ENCODE peak calls at places on chromosome 2, in eight cellular contexts. A, X, S, T, P, K, V and I are unnamed samples.
A peak's percentile ranks its signal among the peaks of the same experiment; 100 is the strongest.

GRCh38 chr2:173249661-173250641 is 104.7 kb upstream of the CDCA7 start:
- DNase-seq in P (no peak), A (no peak), S (no peak), K (no peak), V (no peak), T (no peak), X (no peak), I (no peak)

GRCh38 chr2:603869-604268 is 73.3 kb downstream of the TMEM18 start:
- DNase-seq in K (no peak), P (no peak), T (no peak), X (no peak), V (peak; percentile 80), S (no peak), A (no peak), I (no peak)

GRCh38 chr2:3035385-3036050 is 342.1 kb downstream of the EIPR1 start:
- DNase-seq in V (no peak), K (no peak), X (no peak), A (no peak), S (no peak), T (no peak), P (no peak), I (no peak)

GRCh38 chr2:102313950-102314349 is 2.6 kb downstream of the IL1RL1 start:
- DNase-seq in T (no peak), X (no peak), V (no peak), S (no peak), A (no peak), K (peak; percentile 27), P (no peak), I (no peak)

GRCh38 chr2:8312221-8312620 is 369.6 kb upstream of the ID2 start:
- DNase-seq in S (no peak), P (no peak), K (no peak), A (no peak), V (no peak), T (no peak), X (no peak), I (no peak)

GRCh38 chr2:95300391-95300938 is 3.3 kb downstream of the KCNIP3 start:
- DNase-seq in A (no peak), T (peak; percentile 74), S (no peak), X (no peak), P (no peak), V (no peak), K (no peak), I (no peak)

GRCh38 chr2:218876562-218877219 is 4.0 kb upstream of the WNT10A start:
- DNase-seq in A (no peak), K (peak; percentile 39), P (peak; percentile 78), V (peak; percentile 71), S (no peak), T (no peak), X (no peak), I (peak; percentile 79)

GRCh38 chr2:106163948-106164580 is 30.0 kb downstream of the UXS1 start:
- DNase-seq in A (no peak), K (no peak), T (no peak), X (no peak), V (no peak), P (no peak), S (no peak), I (no peak)

GRCh38 chr2:221025397-221025796 is 546.7 kb downstream of the EPHA4 start:
- DNase-seq in A (no peak), X (no peak), T (no peak), V (no peak), P (no peak), S (no peak), K (peak; percentile 34), I (no peak)

GRCh38 chr2:149039213-149039724 is 770 bp downstream of the LYPD6B start:
- DNase-seq in V (no peak), S (no peak), P (no peak), T (no peak), X (no peak), K (no peak), A (no peak), I (no peak)

GRCh38 chr2:229164545-229165249 is 106.4 kb downstream of the PID1 start:
- DNase-seq in V (no peak), X (no peak), K (peak; percentile 27), A (no peak), T (no peak), S (no peak), P (no peak), I (no peak)

GRCh38 chr2:19916385-19916784 is 14.6 kb upstream of the TTC32 start:
- DNase-seq in K (no peak), T (no peak), X (no peak), P (no peak), A (no peak), S (no peak), V (no peak), I (no peak)

GRCh38 chr2:106193491-106193976 is 567 bp downstream of the UXS1 start:
- DNase-seq in X (peak; percentile 82), K (no peak), V (peak; percentile 23), A (peak; percentile 32), T (no peak), P (no peak), S (peak; percentile 65), I (no peak)

GRCh38 chr2:144099746-144100438 is 420.0 kb downstream of the ZEB2 start:
- DNase-seq in S (no peak), A (no peak), V (no peak), T (no peak), P (no peak), K (peak; percentile 99), X (no peak), I (no peak)

GRCh38 chr2:84970956-84971798 is at the start of gene KCMF1:
- DNase-seq in S (peak; percentile 83), A (peak; percentile 70), X (peak; percentile 90), K (peak; percentile 44), P (peak; percentile 95), T (peak; percentile 84), V (peak; percentile 75), I (no peak)

GRCh38 chr2:212863185-212863588 is 288.2 kb downstream of the IKZF2 start:
- DNase-seq in V (no peak), X (no peak), S (peak; percentile 43), T (no peak), K (peak; percentile 66), A (no peak), P (no peak), I (no peak)

GRCh38 chr2:37887286-37887685 is 37.8 kb upstream of the RMDN2 start:
- DNase-seq in X (no peak), P (no peak), A (no peak), V (no peak), S (no peak), K (no peak), T (no peak), I (no peak)

GRCh38 chr2:232482301-232483238 is 5.1 kb downstream of the ECEL1 start:
- DNase-seq in S (peak; percentile 41), K (no peak), X (peak; percentile 78), A (no peak), P (peak; percentile 66), V (no peak), T (no peak), I (no peak)

GRCh38 chr2:46886268-46887027 is 29.2 kb downstream of the MCFD2 start:
- DNase-seq in V (no peak), X (no peak), T (no peak), S (no peak), K (no peak), P (no peak), A (no peak), I (no peak)

GRCh38 chr2:236088368-236089057 is 79.7 kb downstream of the GBX2 start:
- DNase-seq in V (no peak), K (peak; percentile 15), T (no peak), P (no peak), S (no peak), A (no peak), X (no peak), I (no peak)

GRCh38 chr2:166410828-166411472 is 35.2 kb upstream of the SCN9A start:
- DNase-seq in T (no peak), A (no peak), V (no peak), S (no peak), X (no peak), K (peak; percentile 91), P (no peak), I (no peak)

GRCh38 chr2:150681120-150681796 is 193.8 kb upstream of the RND3 start:
- DNase-seq in K (peak; percentile 86), X (no peak), V (no peak), A (no peak), T (no peak), S (no peak), P (no peak), I (no peak)

GRCh38 chr2:54206596-54206995 is 49.4 kb downstream of the TSPYL6 start:
- DNase-seq in K (peak; percentile 30), A (peak; percentile 9), T (no peak), P (no peak), V (peak; percentile 26), X (no peak), S (no peak), I (no peak)

GRCh38 chr2:65918760-65919187 is 486.4 kb upstream of the SPRED2 start:
- DNase-seq in X (no peak), T (no peak), V (no peak), K (peak; percentile 6), P (no peak), A (no peak), S (no peak), I (no peak)

GRCh38 chr2:165018207-165018606 is 62.9 kb upstream of the SLC38A11 start:
- DNase-seq in X (no peak), T (no peak), K (no peak), V (peak; percentile 21), A (no peak), S (no peak), P (no peak), I (no peak)

GRCh38 chr2:169963786-169964185 is 136.5 kb downstream of the UBR3 start:
- DNase-seq in T (no peak), P (no peak), K (no peak), V (no peak), A (no peak), S (no peak), X (no peak), I (no peak)

GRCh38 chr2:170282851-170283250 is 104.9 kb downstream of the MYO3B start:
- DNase-seq in X (no peak), P (no peak), S (no peak), K (no peak), V (no peak), T (no peak), A (no peak), I (no peak)

GRCh38 chr2:232977438-232977971 is 35.6 kb downstream of the NGEF start:
- DNase-seq in P (no peak), T (no peak), X (peak; percentile 65), K (no peak), A (no peak), S (no peak), V (no peak), I (no peak)

GRCh38 chr2:98656800-98657199 is 48.4 kb downstream of the UNC50 start:
- DNase-seq in T (no peak), V (no peak), A (no peak), X (no peak), K (no peak), S (no peak), P (no peak), I (no peak)

GRCh38 chr2:175605989-175606841 is 395.9 kb downstream of the LNPK start:
- DNase-seq in K (no peak), A (no peak), T (no peak), S (no peak), V (no peak), P (no peak), X (no peak), I (no peak)

GRCh38 chr2:4695281-4695861 is 992.0 kb downstream of the DCDC2C start:
- DNase-seq in X (no peak), K (no peak), A (no peak), P (no peak), S (no peak), T (no peak), V (no peak), I (no peak)

GRCh38 chr2:210459407-210459806 is 17.2 kb downstream of the LANCL1 start:
- DNase-seq in P (no peak), A (no peak), K (no peak), V (no peak), T (no peak), S (no peak), X (no peak), I (no peak)

GRCh38 chr2:95315801-95316411 is 18.8 kb downstream of the KCNIP3 start:
- DNase-seq in P (peak; percentile 69), K (peak; percentile 100), A (no peak), V (no peak), S (no peak), T (no peak), X (no peak), I (no peak)

GRCh38 chr2:176772816-176773215 is 439.8 kb upstream of the HNRNPA3 start:
- DNase-seq in K (no peak), T (no peak), A (no peak), X (no peak), V (no peak), P (no peak), S (no peak), I (no peak)